ENCODE peak calls at places on chromosomes 3 and 15, in seven cellular contexts. S is activated T-helper 1 cell treated with Interleukin-2 at 50 U/mL for 16 hours; T is midbrain; V is Panc1; Y is heart left ventricle; W is activated T-cell treated with anti-CD3 and anti-CD28 coated beads, Interleukin-2, amount 50 U/mL, for 72 hours; F is iPS-NIHi11. U is an unnamed sample.

GRCh38 chr15:67178569-67179210 is 75.8 kb downstream of the AAGAB start:
- DNase-seq in T (no peak), V (peak; percentile 81), F (no peak), Y (no peak), W (no peak), S (no peak), U (no peak)

GRCh38 chr15:72198410-72199270 is 1.1 kb upstream of the GRAMD2A start:
- DNase-seq in W (no peak), Y (no peak), F (no peak), V (no peak), S (no peak), T (no peak), U (no peak)

GRCh38 chr3:9088431-9089353 is 125.4 kb upstream of the RAD18 start:
- DNase-seq in T (peak; percentile 54), S (no peak), W (no peak), V (no peak), Y (no peak), F (no peak), U (no peak)

GRCh38 chr15:48722764-48723661 is 77.5 kb upstream of the FBN1 start:
- DNase-seq in V (no peak), T (no peak), S (no peak), W (no peak), Y (no peak), F (no peak), U (no peak)

GRCh38 chr3:3615533-3615932 is 183.7 kb upstream of the LRRN1 start:
- DNase-seq in T (no peak), Y (no peak), W (no peak), V (no peak), S (no peak), F (no peak), U (no peak)

GRCh38 chr15:99016680-99017321 is 9.2 kb upstream of the PGPEP1L start:
- DNase-seq in Y (peak; percentile 52), V (peak; percentile 50), S (no peak), F (no peak), W (no peak), T (no peak), U (no peak)

GRCh38 chr15:66195621-66196230 is 57.8 kb downstream of the MEGF11 start:
- DNase-seq in V (no peak), W (no peak), Y (no peak), S (no peak), F (no peak), T (no peak), U (no peak)

GRCh38 chr15:64905119-64905831 is 6.4 kb upstream of the ANKDD1A start:
- DNase-seq in F (peak; percentile 91), W (peak; percentile 84), Y (peak; percentile 83), V (no peak), T (peak; percentile 72), S (peak; percentile 61), U (peak; percentile 80)

GRCh38 chr15:47516576-47517371 is 200.5 kb upstream of the SEMA6D start:
- DNase-seq in Y (no peak), F (no peak), V (no peak), T (no peak), W (no peak), S (no peak), U (no peak)

GRCh38 chr3:180922242-180922641 is 9.8 kb downstream of the FXR1 start:
- DNase-seq in F (no peak), V (no peak), T (no peak), Y (no peak), S (no peak), W (no peak), U (no peak)

GRCh38 chr15:28955686-28956421 is 70.1 kb downstream of the APBA2 start:
- DNase-seq in S (no peak), T (no peak), F (no peak), Y (no peak), V (no peak), W (no peak), U (peak; percentile 20)

GRCh38 chr3:118628704-118629341 is 405.8 kb downstream of the IGSF11 start:
- DNase-seq in T (peak; percentile 87), V (peak; percentile 64), S (no peak), F (peak; percentile 82), W (peak; percentile 28), Y (peak; percentile 51), U (peak; percentile 75)

GRCh38 chr3:196163687-196164493 is 47.3 kb downstream of the ZDHHC19 start:
- DNase-seq in Y (peak; percentile 69), W (no peak), T (no peak), V (no peak), S (no peak), F (peak; percentile 26), U (peak; percentile 24)

GRCh38 chr15:51735211-51735610 is 2.2 kb downstream of the LYSMD2 start:
- DNase-seq in F (no peak), T (peak; percentile 19), S (no peak), V (no peak), Y (no peak), W (peak; percentile 26), U (no peak)

GRCh38 chr3:156675744-156676466 is 1.5 kb downstream of the TIPARP start:
- DNase-seq in F (no peak), W (peak; percentile 58), T (no peak), V (peak; percentile 69), Y (peak; percentile 29), S (peak; percentile 2), U (peak; percentile 74)

GRCh38 chr15:47460775-47461174 is 256.5 kb upstream of the SEMA6D start:
- DNase-seq in V (no peak), T (no peak), Y (peak; percentile 17), S (no peak), W (no peak), F (no peak), U (no peak)

GRCh38 chr3:45119824-45120614 is 26.2 kb downstream of the CDCP1 start:
- DNase-seq in V (no peak), F (no peak), S (no peak), Y (no peak), T (no peak), W (no peak), U (no peak)

GRCh38 chr15:91783451-91783850 is 70.1 kb upstream of the SLCO3A1 start:
- DNase-seq in V (no peak), Y (no peak), F (no peak), T (no peak), W (no peak), S (no peak), U (no peak)

GRCh38 chr3:17806201-17806600 is 63.8 kb upstream of the TBC1D5 start:
- DNase-seq in T (no peak), V (no peak), S (no peak), Y (no peak), W (peak; percentile 10), F (no peak), U (no peak)

GRCh38 chr3:46293991-46294833 is 52.0 kb downstream of the CCR3 start:
- DNase-seq in Y (no peak), V (no peak), T (no peak), W (peak; percentile 81), S (no peak), F (no peak), U (no peak)